ENCODE peak calls at places on chromosomes 6 and 20, in nine cellular contexts. U, T, L, B, S, J, K, X and Q are unnamed samples.

GRCh38 chr6:152160346-152160745 is 352.9 kb downstream of the ESR1 start:
- DNase-seq in U (no peak), T (no peak), L (no peak), B (no peak), S (no peak), J (no peak), K (no peak), X (no peak), Q (no peak)

GRCh38 chr6:46507426-46507825 is 16.2 kb upstream of the RCAN2 start:
- DNase-seq in U (no peak), T (no peak), L (no peak), B (no peak), S (no peak), J (no peak), K (no peak), X (no peak), Q (no peak)

GRCh38 chr6:11277275-11278206 is 45.1 kb upstream of the NEDD9 start:
- DNase-seq in U (no peak), T (no peak), L (no peak), B (peak), S (peak), J (peak), K (peak), X (no peak), Q (no peak)

GRCh38 chr6:42735976-42736375 is 9.9 kb downstream of the TBCC start:
- DNase-seq in U (no peak), T (no peak), L (no peak), B (no peak), S (no peak), J (no peak), K (no peak), X (no peak), Q (peak)

GRCh38 chr6:166619912-166620311 is 7.1 kb downstream of the RPS6KA2 start:
- DNase-seq in U (no peak), T (no peak), L (no peak), B (peak), S (peak), J (peak), K (no peak), X (no peak), Q (no peak)

GRCh38 chr6:137801352-137802088 is 65.5 kb upstream of the TNFAIP3 start:
- DNase-seq in U (no peak), T (no peak), L (no peak), B (no peak), S (no peak), J (no peak), K (no peak), X (no peak), Q (no peak)

GRCh38 chr6:77786935-77787629 is 134.2 kb downstream of the MEI4 start:
- DNase-seq in U (no peak), T (no peak), L (no peak), B (no peak), S (no peak), J (no peak), K (no peak), X (no peak), Q (no peak)

GRCh38 chr6:44265003-44265842 is at the start of gene NFKBIE:
- DNase-seq in U (peak), T (peak), L (peak), B (peak), S (peak), J (peak), K (peak), X (peak), Q (peak)

GRCh38 chr6:11851405-11851804 is 72.8 kb upstream of the ADTRP start:
- DNase-seq in U (peak), T (no peak), L (no peak), B (peak), S (no peak), J (peak), K (no peak), X (no peak), Q (no peak)

GRCh38 chr20:62430311-62430853 is 3.0 kb upstream of the RBBP8NL start:
- DNase-seq in U (no peak), T (no peak), L (no peak), B (no peak), S (no peak), J (no peak), K (no peak), X (no peak), Q (no peak)

GRCh38 chr20:50356962-50357782 is 153.0 kb upstream of the PTPN1 start:
- DNase-seq in U (no peak), T (no peak), L (no peak), B (no peak), S (no peak), J (no peak), K (no peak), X (no peak), Q (no peak)

GRCh38 chr6:98627129-98627775 is 207.1 kb upstream of the POU3F2 start:
- DNase-seq in U (no peak), T (no peak), L (no peak), B (no peak), S (no peak), J (no peak), K (no peak), X (no peak), Q (no peak)

GRCh38 chr6:42075159-42075838 is 25.0 kb downstream of the TAF8 start:
- DNase-seq in U (peak), T (peak), L (peak), B (peak), S (peak), J (peak), K (peak), X (peak), Q (peak)

GRCh38 chr6:16483315-16483875 is 245.0 kb downstream of the GMPR start:
- DNase-seq in U (no peak), T (no peak), L (no peak), B (no peak), S (no peak), J (no peak), K (no peak), X (no peak), Q (no peak)

GRCh38 chr20:36792422-36792821 is 18.9 kb upstream of the DSN1 start:
- DNase-seq in U (no peak), T (no peak), L (peak), B (peak), S (peak), J (peak), K (no peak), X (peak), Q (no peak)

GRCh38 chr6:12545141-12545540 is 171.4 kb upstream of the PHACTR1 start:
- DNase-seq in U (no peak), T (no peak), L (no peak), B (no peak), S (no peak), J (no peak), K (no peak), X (no peak), Q (no peak)

GRCh38 chr20:5864428-5864827 is 85.9 kb downstream of the TRMT6 start:
- DNase-seq in U (no peak), T (no peak), L (no peak), B (no peak), S (no peak), J (no peak), K (no peak), X (no peak), Q (no peak)

GRCh38 chr6:109454483-109455160 is 950 bp downstream of the MICAL1 start:
- DNase-seq in U (no peak), T (no peak), L (peak), B (no peak), S (peak), J (peak), K (peak), X (no peak), Q (peak)

GRCh38 chr6:12791371-12791770 is 74.8 kb downstream of the PHACTR1 start:
- DNase-seq in U (no peak), T (no peak), L (no peak), B (no peak), S (no peak), J (peak), K (no peak), X (no peak), Q (no peak)

GRCh38 chr20:63701329-63702035 is 5.0 kb downstream of the TNFRSF6B start:
- DNase-seq in U (no peak), T (no peak), L (no peak), B (no peak), S (no peak), J (no peak), K (no peak), X (no peak), Q (no peak)

GRCh38 chr6:10411131-10411914 is 3.6 kb downstream of the TFAP2A start:
- DNase-seq in U (no peak), T (no peak), L (no peak), B (no peak), S (peak), J (peak), K (no peak), X (no peak), Q (no peak)

GRCh38 chr6:26020291-26020982 is 57.8 kb downstream of the TRIM38 start:
- DNase-seq in U (peak), T (peak), L (peak), B (peak), S (peak), J (peak), K (peak), X (peak), Q (peak)

GRCh38 chr6:7763896-7764295 is 38.0 kb downstream of the BMP6 start:
- DNase-seq in U (no peak), T (no peak), L (no peak), B (no peak), S (no peak), J (no peak), K (no peak), X (peak), Q (peak)

GRCh38 chr6:93418113-93418447 is 1.3 kb downstream of the EPHA7 start:
- DNase-seq in U (no peak), T (no peak), L (no peak), B (peak), S (no peak), J (no peak), K (no peak), X (peak), Q (peak)

GRCh38 chr6:46521464-46521971 is 30.3 kb upstream of the RCAN2 start:
- DNase-seq in U (no peak), T (no peak), L (no peak), B (no peak), S (peak), J (peak), K (no peak), X (no peak), Q (no peak)